ENCODE peak calls at places on chromosome 6, in seven cellular contexts. U, C, N, W, T, D and P are unnamed samples.

GRCh38 chr6:78059171-78059570 is 406.3 kb downstream of the MEI4 start:
- DNase-seq in U (no peak), C (no peak), N (no peak), W (no peak), T (no peak), D (no peak), P (no peak)

GRCh38 chr6:155195903-155196302 is 67.9 kb upstream of the CLDN20 start:
- DNase-seq in U (no peak), C (no peak), N (no peak), W (no peak), T (no peak), D (no peak), P (no peak)

GRCh38 chr6:36718560-36718959 is 20.9 kb downstream of the RAB44 start:
- DNase-seq in U (no peak), C (no peak), N (no peak), W (no peak), T (no peak), D (no peak), P (no peak)

GRCh38 chr6:56393615-56394612 is 146.5 kb upstream of the COL21A1 start:
- DNase-seq in U (no peak), C (no peak), N (no peak), W (no peak), T (no peak), D (no peak), P (no peak)

GRCh38 chr6:7146079-7146828 is 38.5 kb downstream of the RREB1 start:
- DNase-seq in U (no peak), C (no peak), N (no peak), W (peak; percentile 61), T (peak; percentile 52), D (peak; percentile 61), P (no peak)

GRCh38 chr6:56742122-56742791 is 99.6 kb upstream of the DST start:
- DNase-seq in U (no peak), C (no peak), N (no peak), W (peak; percentile 28), T (no peak), D (no peak), P (no peak)

GRCh38 chr6:5412017-5412416 is 150.7 kb downstream of the FARS2 start:
- DNase-seq in U (no peak), C (peak; percentile 74), N (no peak), W (no peak), T (no peak), D (no peak), P (no peak)

GRCh38 chr6:14373648-14374437 is 256.3 kb downstream of the CD83 start:
- DNase-seq in U (no peak), C (no peak), N (no peak), W (no peak), T (no peak), D (no peak), P (no peak)

GRCh38 chr6:22149081-22149480 is 147.8 kb downstream of the PRL start:
- DNase-seq in U (no peak), C (no peak), N (no peak), W (no peak), T (no peak), D (no peak), P (no peak)

GRCh38 chr6:41531591-41532582 is 14.3 kb upstream of the FOXP4 start:
- DNase-seq in U (peak; percentile 79), C (no peak), N (peak; percentile 67), W (peak; percentile 35), T (peak; percentile 29), D (peak; percentile 65), P (peak; percentile 49)

GRCh38 chr6:14713008-14713452 is 532.8 kb upstream of the JARID2 start:
- DNase-seq in U (no peak), C (peak; percentile 83), N (no peak), W (peak; percentile 80), T (peak; percentile 81), D (peak; percentile 42), P (no peak)

GRCh38 chr6:33632603-33633039 is 11.5 kb downstream of the ITPR3 start:
- DNase-seq in U (peak; percentile 36), C (peak; percentile 93), N (no peak), W (peak; percentile 48), T (peak; percentile 50), D (peak; percentile 49), P (peak; percentile 45)

GRCh38 chr6:134853111-134854055 is 96.5 kb downstream of the ALDH8A1 start:
- DNase-seq in U (no peak), C (no peak), N (no peak), W (peak; percentile 89), T (peak; percentile 92), D (peak; percentile 57), P (no peak)

GRCh38 chr6:111922454-111923297 is 49.4 kb upstream of the FYN start:
- DNase-seq in U (no peak), C (no peak), N (peak; percentile 6), W (peak; percentile 52), T (peak; percentile 52), D (peak; percentile 63), P (no peak)

GRCh38 chr6:5946701-5947100 is 60.0 kb downstream of the NRN1 start:
- DNase-seq in U (no peak), C (no peak), N (no peak), W (no peak), T (no peak), D (no peak), P (no peak)

GRCh38 chr6:17565399-17565798 is 34.7 kb upstream of the FAM8A1 start:
- DNase-seq in U (no peak), C (no peak), N (no peak), W (no peak), T (no peak), D (no peak), P (no peak)

GRCh38 chr6:33984466-33985332 is 161.2 kb downstream of the GRM4 start:
- DNase-seq in U (no peak), C (no peak), N (no peak), W (no peak), T (no peak), D (no peak), P (no peak)

GRCh38 chr6:21836292-21836691 is 242.7 kb downstream of the SOX4 start:
- DNase-seq in U (no peak), C (no peak), N (no peak), W (no peak), T (no peak), D (no peak), P (no peak)

GRCh38 chr6:16760536-16761468 is at the start of gene ATXN1:
- DNase-seq in U (peak; percentile 58), C (peak; percentile 32), N (no peak), W (peak; percentile 80), T (peak; percentile 78), D (no peak), P (peak; percentile 55)

GRCh38 chr6:76742919-76743318 is 670.5 kb upstream of the IMPG1 start:
- DNase-seq in U (no peak), C (no peak), N (no peak), W (peak; percentile 4), T (no peak), D (peak; percentile 34), P (no peak)

GRCh38 chr6:131861356-131861755 is 53.5 kb downstream of the ENPP1 start:
- DNase-seq in U (no peak), C (no peak), N (no peak), W (peak; percentile 38), T (peak; percentile 52), D (peak; percentile 89), P (no peak)

GRCh38 chr6:127300411-127300810 is 33.7 kb downstream of the RNF146 start:
- DNase-seq in U (no peak), C (peak; percentile 2), N (no peak), W (peak; percentile 77), T (peak; percentile 73), D (peak; percentile 88), P (no peak)

GRCh38 chr6:134330555-134330954 is 12.6 kb upstream of the SGK1 start:
- DNase-seq in U (no peak), C (no peak), N (no peak), W (no peak), T (no peak), D (no peak), P (no peak)

GRCh38 chr6:56693988-56694387 is 51.3 kb upstream of the DST start:
- DNase-seq in U (no peak), C (no peak), N (no peak), W (no peak), T (no peak), D (no peak), P (no peak)

GRCh38 chr6:40933864-40934263 is 105.2 kb downstream of the UNC5CL start:
- DNase-seq in U (no peak), C (no peak), N (no peak), W (no peak), T (no peak), D (no peak), P (no peak)

GRCh38 chr6:139308936-139309603 is 17.3 kb upstream of the TXLNB start:
- DNase-seq in U (no peak), C (no peak), N (no peak), W (peak; percentile 85), T (peak; percentile 83), D (peak; percentile 85), P (no peak)

GRCh38 chr6:15960740-15961629 is 167.9 kb upstream of the MYLIP start:
- DNase-seq in U (no peak), C (peak; percentile 26), N (no peak), W (peak; percentile 10), T (no peak), D (no peak), P (no peak)